ENCODE peak calls at places on chromosomes 11 and 22, in seven cellular contexts. D is cardiac fibroblast, I is neural progenitor cell, X is HL-60, H is RKO, N is hypothalamus, T is astrocyte. W is an unnamed sample.

GRCh38 chr11:124070906-124071621 is 29.9 kb upstream of the OR10G7 start:
- DNase-seq in D (peak), I (peak), X (peak), H (peak), N (no peak), T (peak), W (peak)

GRCh38 chr11:77457340-77457739 is 16.6 kb downstream of the PAK1 start:
- DNase-seq in D (no peak), I (peak), X (no peak), H (no peak), N (no peak), T (no peak), W (no peak)

GRCh38 chr11:73271936-73272679 is at the start of gene P2RY6:
- DNase-seq in D (peak), I (no peak), X (peak), H (peak), N (no peak), T (peak), W (peak)

GRCh38 chr22:28021116-28021997 is 102.3 kb upstream of the PITPNB start:
- DNase-seq in D (no peak), I (no peak), X (no peak), H (no peak), N (no peak), T (no peak), W (no peak)

GRCh38 chr11:117595440-117595839 is 201.6 kb downstream of the DSCAML1 start:
- DNase-seq in D (no peak), I (no peak), X (no peak), H (no peak), N (no peak), T (no peak), W (no peak)

GRCh38 chr11:93279911-93280347 is 50.6 kb upstream of the DEUP1 start:
- DNase-seq in D (no peak), I (no peak), X (no peak), H (no peak), N (no peak), T (no peak), W (no peak)

GRCh38 chr11:113365895-113366294 is 21.7 kb upstream of the ANKK1 start:
- DNase-seq in D (no peak), I (no peak), X (no peak), H (no peak), N (no peak), T (no peak), W (no peak)

GRCh38 chr22:38255697-38256096 is 17.1 kb downstream of the TMEM184B start:
- DNase-seq in D (no peak), I (no peak), X (no peak), H (no peak), N (no peak), T (no peak), W (no peak)

GRCh38 chr11:26580929-26581328 is 8.9 kb upstream of the MUC15 start:
- DNase-seq in D (peak), I (no peak), X (no peak), H (no peak), N (no peak), T (peak), W (peak)

GRCh38 chr22:22548349-22548716 is 10.7 kb downstream of the PRAME start:
- DNase-seq in D (no peak), I (no peak), X (no peak), H (no peak), N (no peak), T (no peak), W (no peak)

GRCh38 chr11:105786766-105787165 is 176.9 kb downstream of the GRIA4 start:
- DNase-seq in D (no peak), I (peak), X (no peak), H (no peak), N (no peak), T (no peak), W (no peak)

GRCh38 chr11:130124096-130124495 is 35.5 kb upstream of the ST14 start:
- DNase-seq in D (peak), I (no peak), X (peak), H (peak), N (no peak), T (peak), W (peak)

GRCh38 chr22:29149841-29150555 is 55.7 kb upstream of the EMID1 start:
- DNase-seq in D (no peak), I (peak), X (no peak), H (no peak), N (no peak), T (no peak), W (no peak)

GRCh38 chr11:115911656-115912055 is 407.4 kb upstream of the CADM1 start:
- DNase-seq in D (no peak), I (peak), X (no peak), H (no peak), N (no peak), T (no peak), W (no peak)

GRCh38 chr11:56876621-56877312 is 111.9 kb upstream of the OR5AK2 start:
- DNase-seq in D (peak), I (no peak), X (no peak), H (peak), N (no peak), T (peak), W (no peak)

GRCh38 chr11:76605338-76606074 is 65.0 kb downstream of the LRRC32 start:
- DNase-seq in D (no peak), I (no peak), X (no peak), H (no peak), N (no peak), T (no peak), W (no peak)

GRCh38 chr11:60821827-60822599 is 19.9 kb upstream of the CCDC86 start:
- DNase-seq in D (no peak), I (no peak), X (no peak), H (no peak), N (no peak), T (no peak), W (no peak)

GRCh38 chr11:97345031-97345430 is 955.2 kb downstream of the JRKL start:
- DNase-seq in D (no peak), I (no peak), X (no peak), H (no peak), N (no peak), T (no peak), W (no peak)

GRCh38 chr11:134260503-134260902 is 7.1 kb downstream of the ACAD8 start:
- DNase-seq in D (no peak), I (no peak), X (no peak), H (no peak), N (no peak), T (no peak), W (no peak)

GRCh38 chr11:13238879-13239514 is 38.6 kb upstream of the BMAL1 start:
- DNase-seq in D (peak), I (peak), X (peak), H (peak), N (no peak), T (peak), W (peak)

GRCh38 chr22:47597041-47597440 is 834.6 kb downstream of the TBC1D22A start:
- DNase-seq in D (no peak), I (no peak), X (no peak), H (no peak), N (no peak), T (no peak), W (no peak)

GRCh38 chr22:20128902-20129746 is 2.5 kb upstream of the ZDHHC8 start:
- DNase-seq in D (peak), I (peak), X (no peak), H (peak), N (no peak), T (no peak), W (peak)

GRCh38 chr11:123197711-123198110 is 2.7 kb upstream of the CLMP start:
- DNase-seq in D (peak), I (no peak), X (no peak), H (peak), N (no peak), T (peak), W (peak)

GRCh38 chr11:81303265-81303664 is 1430.4 kb downstream of the FAM181B start:
- DNase-seq in D (no peak), I (no peak), X (no peak), H (no peak), N (no peak), T (no peak), W (no peak)

GRCh38 chr11:73797457-73797856 is 9.8 kb downstream of the MRPL48 start:
- DNase-seq in D (no peak), I (no peak), X (no peak), H (no peak), N (peak), T (no peak), W (no peak)

GRCh38 chr11:44049832-44050231 is 2.1 kb downstream of the ACCSL start:
- DNase-seq in D (no peak), I (no peak), X (no peak), H (no peak), N (no peak), T (no peak), W (no peak)

GRCh38 chr11:290621-291231 is 1.8 kb downstream of the PGGHG start:
- DNase-seq in D (no peak), I (no peak), X (no peak), H (no peak), N (no peak), T (no peak), W (no peak)